ENCODE peak calls at places on chromosomes 4 and X, in five cellular contexts. T is SK-N-SH, D is GM06990, E is aorta, Z is A673. M is an unnamed sample.

GRCh38 chr4:65668201-65669007 is 1.9 kb downstream of the EPHA5 start:
- DNase-seq in T (peak; percentile 8), D (no peak), E (peak; percentile 68), Z (peak; percentile 44), M (peak; percentile 25)

GRCh38 chrX:19094654-19095053 is 27.6 kb downstream of the ADGRG2 start:
- DNase-seq in T (no peak), D (no peak), E (no peak), Z (no peak), M (no peak)

GRCh38 chr4:115851918-115852766 is 738.7 kb upstream of the NDST4 start:
- DNase-seq in T (peak; percentile 14), D (peak; percentile 23), E (no peak), Z (peak; percentile 87), M (no peak)

GRCh38 chrX:150269613-150270254 is 93.4 kb upstream of the MAMLD1 start:
- DNase-seq in T (peak; percentile 53), D (no peak), E (no peak), Z (no peak), M (peak; percentile 20)

GRCh38 chrX:110557864-110558263 is 199.2 kb downstream of the RTL9 start:
- DNase-seq in T (no peak), D (no peak), E (no peak), Z (no peak), M (no peak)

GRCh38 chr4:88043586-88044340 is 36.3 kb downstream of the PKD2 start:
- DNase-seq in T (no peak), D (no peak), E (no peak), Z (no peak), M (no peak)

GRCh38 chrX:27336466-27337091 is 126.6 kb downstream of the PPP4R3C start:
- DNase-seq in T (peak; percentile 37), D (no peak), E (no peak), Z (peak; percentile 45), M (no peak)

GRCh38 chrX:45743081-45743533 is 542.4 kb upstream of the DIPK2B start:
- DNase-seq in T (peak; percentile 3), D (no peak), E (no peak), Z (peak; percentile 25), M (no peak)

GRCh38 chr4:1824746-1825145 is 31.2 kb downstream of the LETM1 start:
- DNase-seq in T (no peak), D (no peak), E (no peak), Z (no peak), M (no peak)

GRCh38 chr4:158729716-158730559 is 6.7 kb upstream of the PPID start:
- DNase-seq in T (peak; percentile 75), D (no peak), E (peak; percentile 77), Z (peak; percentile 82), M (peak; percentile 51)

GRCh38 chr4:94448815-94449375 is 2.8 kb upstream of the PDLIM5 start:
- DNase-seq in T (no peak), D (no peak), E (no peak), Z (peak; percentile 48), M (no peak)

GRCh38 chr4:7651461-7651921 is 216.8 kb upstream of the PSAPL1 start:
- DNase-seq in T (peak; percentile 87), D (no peak), E (peak; percentile 76), Z (no peak), M (peak; percentile 69)

GRCh38 chr4:183532823-183533222 is 28.0 kb downstream of the ING2 start:
- DNase-seq in T (no peak), D (no peak), E (no peak), Z (no peak), M (no peak)

GRCh38 chr4:10063544-10064300 is 42.4 kb upstream of the SLC2A9 start:
- DNase-seq in T (no peak), D (no peak), E (peak; percentile 87), Z (peak; percentile 67), M (no peak)

GRCh38 chr4:181647396-181648107 is 595.6 kb upstream of the TENM3 start:
- DNase-seq in T (no peak), D (no peak), E (no peak), Z (no peak), M (no peak)
- H3K4me3 ChIP-seq in T (no peak overlapping the region), D (no peak overlapping the region), E (no peak overlapping the region), Z (no peak overlapping the region), M (no peak overlapping the region)

GRCh38 chrX:530726-531610 is 99.6 kb upstream of the SHOX start:
- DNase-seq in T (no peak), D (no peak), E (no peak), Z (no peak), M (no peak)
- H3K4me3 ChIP-seq in T (no peak overlapping the region), D (no peak overlapping the region), E (no peak overlapping the region), Z (no peak overlapping the region), M (no peak overlapping the region)

GRCh38 chr4:127383666-127384065 is 249.1 kb upstream of the INTU start:
- DNase-seq in T (no peak), D (no peak), E (no peak), Z (no peak), M (no peak)
- H3K4me3 ChIP-seq in T (no peak overlapping the region), D (no peak overlapping the region), E (no peak overlapping the region), Z (no peak overlapping the region), M (no peak overlapping the region)

DNA sequence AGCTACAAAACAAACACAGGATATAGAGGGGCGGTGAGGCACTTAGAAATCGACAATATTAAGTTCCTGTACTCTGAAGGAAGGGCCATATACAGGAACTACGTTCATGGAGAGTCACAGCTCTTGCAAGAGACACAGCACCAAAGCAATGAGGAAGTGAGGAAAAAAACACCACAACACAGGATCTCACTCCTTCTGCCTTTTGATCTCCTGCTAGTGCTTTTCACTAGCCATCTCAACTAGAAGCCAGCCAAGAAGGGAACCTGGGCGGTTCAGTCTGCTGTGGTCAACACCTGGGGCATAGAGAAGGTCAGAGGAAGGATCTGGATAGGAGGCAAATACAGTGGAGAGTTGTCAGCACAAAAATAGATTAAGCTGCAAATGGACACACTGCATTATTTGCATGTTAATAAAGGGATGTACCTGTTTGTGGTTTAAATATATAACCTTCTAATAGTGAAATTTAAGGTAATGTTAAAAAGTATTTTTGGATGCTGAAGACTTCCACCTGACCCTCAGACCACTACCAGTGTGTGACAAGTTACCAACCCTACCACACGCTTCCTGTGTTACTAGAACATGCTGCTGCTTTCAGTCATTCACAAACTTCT is 104.6 kb downstream of the DTHD1 start:
- DNase-seq in T (no peak), D (peak; percentile 65), E (no peak), Z (no peak), M (no peak)
- H3K4me3 ChIP-seq in T (no peak overlapping the region), D (no peak overlapping the region), E (no peak overlapping the region), Z (no peak overlapping the region), M (no peak overlapping the region)

M was measured in ovary.